ENCODE peak calls at places on chromosomes 2 and 18, in nine cellular contexts. G is Panc1, Y is endothelial cell, F is fibroblast of pulmonary artery, L is Peyer's patch, U is fibroblast of mammary gland, Z is fibroblast of lung, M is left lung, Q is AG04450. J is an unnamed sample.

GRCh38 chr18:50218432-50219197 is 23.7 kb upstream of the MYO5B start:
- DNase-seq in G (no peak), Y (peak), F (peak), L (no peak), U (peak), Z (no peak), M (no peak), Q (no peak), J (no peak)

GRCh38 chr2:10079192-10079930 is 850 bp downstream of the CYS1 start:
- DNase-seq in G (no peak), Y (peak), F (peak), L (no peak), U (peak), Z (peak), M (no peak), Q (no peak), J (peak)

GRCh38 chr2:102841107-102841840 is 79.4 kb downstream of the TMEM182 start:
- DNase-seq in G (peak), Y (peak), F (peak), L (no peak), U (peak), Z (peak), M (peak), Q (peak), J (peak)

GRCh38 chr18:32552421-32553030 is 81.8 kb upstream of the GAREM1 start:
- DNase-seq in G (peak), Y (peak), F (peak), L (no peak), U (peak), Z (peak), M (peak), Q (peak), J (peak)

GRCh38 chr18:32445846-32446245 is 24.8 kb downstream of the GAREM1 start:
- DNase-seq in G (no peak), Y (no peak), F (no peak), L (no peak), U (no peak), Z (no peak), M (no peak), Q (no peak), J (no peak)

GRCh38 chr2:204479557-204479956 is 65.7 kb upstream of the PARD3B start:
- DNase-seq in G (no peak), Y (no peak), F (peak), L (no peak), U (peak), Z (no peak), M (no peak), Q (no peak), J (no peak)

GRCh38 chr18:59839931-59840685 is 59.7 kb upstream of the PMAIP1 start:
- DNase-seq in G (no peak), Y (no peak), F (no peak), L (no peak), U (no peak), Z (no peak), M (no peak), Q (no peak), J (no peak)

GRCh38 chr2:124316875-124317605 is 292.0 kb downstream of the CNTNAP5 start:
- DNase-seq in G (no peak), Y (no peak), F (peak), L (no peak), U (no peak), Z (peak), M (no peak), Q (no peak), J (no peak)

GRCh38 chr2:57141269-57141668 is 905.3 kb upstream of the VRK2 start:
- DNase-seq in G (no peak), Y (no peak), F (no peak), L (no peak), U (no peak), Z (peak), M (no peak), Q (no peak), J (no peak)

GRCh38 chr2:38560092-38560491 is 42.6 kb downstream of the HNRNPLL start:
- DNase-seq in G (no peak), Y (no peak), F (no peak), L (no peak), U (no peak), Z (no peak), M (no peak), Q (no peak), J (no peak)

GRCh38 chr2:55511508-55512124 is 7.9 kb upstream of the CFAP36 start:
- DNase-seq in G (no peak), Y (peak), F (peak), L (no peak), U (peak), Z (peak), M (no peak), Q (no peak), J (no peak)
- TF ChIP-seq CTCF in G (peak), Y (no peak), F (peak), L (no peak), U (peak), Z (peak), M (peak), Q (peak), J (peak)

DNA sequence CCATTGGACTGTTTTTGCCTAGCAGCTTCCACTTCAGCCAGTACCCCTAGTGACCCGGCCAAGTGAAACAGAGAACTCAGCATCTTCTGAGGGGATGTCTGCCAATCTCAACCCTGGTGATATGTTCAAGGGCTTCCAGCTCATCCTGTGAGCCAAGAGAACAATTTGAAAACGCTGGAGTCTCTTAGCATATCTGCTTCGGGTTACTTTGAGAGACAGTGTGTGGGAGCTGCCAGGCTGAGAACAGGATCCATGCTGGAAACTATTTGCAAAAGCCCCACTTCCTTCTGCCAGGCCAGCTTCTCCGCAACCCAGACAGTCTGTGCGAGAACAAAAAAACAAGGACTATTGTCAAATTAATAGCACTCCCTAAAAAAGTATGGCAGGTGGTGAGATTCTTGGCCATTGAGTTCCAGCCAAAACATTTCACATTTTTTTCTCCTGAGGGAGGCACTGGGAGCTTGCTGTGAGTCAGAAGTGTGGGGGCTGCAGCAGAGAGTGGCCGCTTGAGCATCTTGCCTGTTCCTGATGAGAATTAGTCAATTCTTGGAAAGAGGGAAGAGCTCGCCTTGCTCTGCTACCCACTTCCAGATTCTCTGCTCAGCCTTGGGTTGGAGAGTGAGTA is 395.6 kb upstream of the TRIB2 start:
- DNase-seq in G (no peak), Y (no peak), F (peak), L (no peak), U (peak), Z (peak), M (peak), Q (peak), J (no peak)
- TF ChIP-seq CTCF in G (no peak), Y (no peak), F (peak), L (no peak), U (peak), Z (peak), M (no peak), Q (peak), J (no peak)

GRCh38 chr18:46073474-46074331 is 1.6 kb upstream of the PSTPIP2 start:
- DNase-seq in G (peak), Y (peak), F (peak), L (no peak), U (peak), Z (peak), M (no peak), Q (no peak), J (peak)

GRCh38 chr18:46084431-46084830 is 12.4 kb upstream of the PSTPIP2 start:
- DNase-seq in G (no peak), Y (no peak), F (no peak), L (no peak), U (no peak), Z (no peak), M (no peak), Q (no peak), J (no peak)

DNA sequence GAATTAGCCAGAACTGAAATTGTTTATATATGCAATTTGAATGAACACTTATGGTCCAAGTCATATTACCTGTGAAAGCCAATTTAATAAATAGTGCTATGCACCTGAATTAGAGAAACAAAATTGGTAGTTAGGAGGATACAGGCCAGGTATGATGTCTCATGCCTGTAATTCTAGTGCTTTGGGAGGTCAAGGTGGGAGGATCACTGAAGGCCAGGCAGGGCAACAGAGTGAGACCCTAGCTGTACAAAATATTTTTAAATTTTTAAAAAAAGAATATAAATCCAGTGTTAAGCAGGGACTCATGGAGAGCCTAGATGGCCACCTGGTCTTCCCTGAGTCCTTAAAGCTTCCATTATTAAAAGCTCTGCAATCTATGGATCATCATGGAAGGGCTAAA is 7.3 kb upstream of the PSTPIP2 start:
- DNase-seq in G (no peak), Y (no peak), F (no peak), L (no peak), U (no peak), Z (no peak), M (no peak), Q (no peak), J (no peak)
- TF ChIP-seq CTCF in G (no peak), Y (no peak), F (no peak), L (no peak), U (no peak), Z (no peak), M (no peak), Q (no peak), J (no peak)

GRCh38 chr2:214587442-214587841 is 176.6 kb downstream of the VWC2L start:
- DNase-seq in G (no peak), Y (peak), F (no peak), L (no peak), U (peak), Z (no peak), M (no peak), Q (no peak), J (peak)

GRCh38 chr2:214593723-214594122 is 182.9 kb downstream of the VWC2L start:
- DNase-seq in G (no peak), Y (no peak), F (peak), L (no peak), U (peak), Z (peak), M (no peak), Q (peak), J (no peak)

GRCh38 chr2:214591359-214591758 is 180.5 kb downstream of the VWC2L start:
- DNase-seq in G (no peak), Y (no peak), F (no peak), L (no peak), U (no peak), Z (no peak), M (no peak), Q (no peak), J (no peak)
- TF ChIP-seq CTCF in G (peak), Y (no peak), F (no peak), L (no peak), U (peak), Z (no peak), M (no peak), Q (peak), J (peak)